ENCODE peak calls at places on chromosomes 7 and 10, in eight cellular contexts. One of them, this sample, is unnamed. For H3K4me1 and H3K27me3, the result is how much of the 10 kb centered on the place peaks cover.

GRCh38 chr10:21315321-21316220 is 209.9 kb downstream of the SKIDA1 start:
- DNase-seq in GM23338: peak
- DNase-seq in HCT116: no peak
- DNase-seq in fibroblast of lung: peak
- DNase-seq in iPS DF 6.9: no peak
- DNase-seq in heart right ventricle: peak
- DNase-seq in upper lobe of right lung: peak
- DNase-seq in body of pancreas: peak
- DNase-seq in this sample: no peak

GRCh38 chr10:30985552-30985951 is 46.1 kb downstream of the ZNF438 start:
- DNase-seq in GM23338: no peak
- DNase-seq in HCT116: peak
- DNase-seq in fibroblast of lung: peak
- DNase-seq in iPS DF 6.9: no peak
- DNase-seq in heart right ventricle: no peak
- DNase-seq in upper lobe of right lung: no peak
- DNase-seq in body of pancreas: no peak
- DNase-seq in this sample: no peak

GRCh38 chr7:103068429-103069403 is 5.9 kb downstream of the FBXL13 start:
- DNase-seq in GM23338: no peak
- DNase-seq in HCT116: no peak
- DNase-seq in fibroblast of lung: no peak
- DNase-seq in iPS DF 6.9: no peak
- DNase-seq in heart right ventricle: no peak
- DNase-seq in upper lobe of right lung: no peak
- DNase-seq in body of pancreas: peak
- DNase-seq in this sample: no peak

GRCh38 chr7:84612976-84613375 is 418.4 kb upstream of the SEMA3A start:
- DNase-seq in GM23338: no peak
- DNase-seq in HCT116: no peak
- DNase-seq in fibroblast of lung: no peak
- DNase-seq in iPS DF 6.9: no peak
- DNase-seq in heart right ventricle: no peak
- DNase-seq in upper lobe of right lung: no peak
- DNase-seq in body of pancreas: no peak
- DNase-seq in this sample: no peak

GRCh38 chr10:47237316-47238260 is 62.4 kb upstream of the GDF10 start:
- DNase-seq in GM23338: peak
- DNase-seq in HCT116: no peak
- DNase-seq in fibroblast of lung: no peak
- DNase-seq in iPS DF 6.9: no peak
- DNase-seq in heart right ventricle: no peak
- DNase-seq in upper lobe of right lung: no peak
- DNase-seq in body of pancreas: no peak
- DNase-seq in this sample: no peak

GRCh38 chr10:120217736-120218135 is 239.3 kb upstream of the PLPP4 start:
- DNase-seq in GM23338: peak
- DNase-seq in HCT116: no peak
- DNase-seq in fibroblast of lung: no peak
- DNase-seq in iPS DF 6.9: no peak
- DNase-seq in heart right ventricle: no peak
- DNase-seq in upper lobe of right lung: no peak
- DNase-seq in body of pancreas: no peak
- DNase-seq in this sample: no peak

GRCh38 chr7:135710417-135711138 is 17.4 kb downstream of the SLC13A4 start:
- DNase-seq in GM23338: peak
- DNase-seq in HCT116: no peak
- DNase-seq in fibroblast of lung: no peak
- DNase-seq in iPS DF 6.9: no peak
- DNase-seq in heart right ventricle: no peak
- DNase-seq in upper lobe of right lung: no peak
- DNase-seq in body of pancreas: no peak
- DNase-seq in this sample: no peak

GRCh38 chr10:71531485-71532446 is 135.0 kb downstream of the CDH23 start:
- DNase-seq in GM23338: no peak
- DNase-seq in HCT116: no peak
- DNase-seq in fibroblast of lung: no peak
- DNase-seq in iPS DF 6.9: no peak
- DNase-seq in heart right ventricle: no peak
- DNase-seq in upper lobe of right lung: no peak
- DNase-seq in body of pancreas: no peak
- DNase-seq in this sample: no peak

GRCh38 chr7:75734586-75735047 is 4.1 kb downstream of the HIP1 start:
- DNase-seq in GM23338: no peak
- DNase-seq in HCT116: no peak
- DNase-seq in fibroblast of lung: peak
- DNase-seq in iPS DF 6.9: no peak
- DNase-seq in heart right ventricle: no peak
- DNase-seq in upper lobe of right lung: no peak
- DNase-seq in body of pancreas: no peak
- DNase-seq in this sample: no peak

GRCh38 chr7:132161976-132162375 is 414.3 kb downstream of the PLXNA4 start:
- DNase-seq in GM23338: no peak
- DNase-seq in HCT116: no peak
- DNase-seq in fibroblast of lung: no peak
- DNase-seq in iPS DF 6.9: no peak
- DNase-seq in heart right ventricle: no peak
- DNase-seq in upper lobe of right lung: no peak
- DNase-seq in body of pancreas: no peak
- DNase-seq in this sample: no peak

GRCh38 chr7:79980376-79980775 is 154.3 kb upstream of the GNAI1 start:
- DNase-seq in GM23338: no peak
- DNase-seq in HCT116: no peak
- DNase-seq in fibroblast of lung: no peak
- DNase-seq in iPS DF 6.9: no peak
- DNase-seq in heart right ventricle: no peak
- DNase-seq in upper lobe of right lung: no peak
- DNase-seq in body of pancreas: no peak
- DNase-seq in this sample: no peak

GRCh38 chr10:102648889-102649752 is 4.8 kb downstream of the TRIM8 start:
- DNase-seq in GM23338: peak
- DNase-seq in HCT116: no peak
- DNase-seq in fibroblast of lung: no peak
- DNase-seq in iPS DF 6.9: no peak
- DNase-seq in heart right ventricle: no peak
- DNase-seq in upper lobe of right lung: peak
- DNase-seq in body of pancreas: no peak
- DNase-seq in this sample: no peak

GRCh38 chr7:36185732-36186131 is 32.7 kb downstream of the EEPD1 start:
- DNase-seq in GM23338: no peak
- DNase-seq in HCT116: no peak
- DNase-seq in fibroblast of lung: no peak
- DNase-seq in iPS DF 6.9: no peak
- DNase-seq in heart right ventricle: no peak
- DNase-seq in upper lobe of right lung: no peak
- DNase-seq in body of pancreas: no peak
- DNase-seq in this sample: no peak

GRCh38 chr10:89086801-89087513 is 96.4 kb downstream of the FAS start:
- DNase-seq in GM23338: peak
- DNase-seq in HCT116: no peak
- DNase-seq in fibroblast of lung: peak
- DNase-seq in iPS DF 6.9: peak
- DNase-seq in heart right ventricle: peak
- DNase-seq in upper lobe of right lung: peak
- DNase-seq in body of pancreas: peak
- DNase-seq in this sample: peak

GRCh38 chr10:114996542-114996941 is 58.5 kb downstream of the TRUB1 start:
- DNase-seq in GM23338: no peak
- DNase-seq in HCT116: no peak
- DNase-seq in fibroblast of lung: peak
- DNase-seq in iPS DF 6.9: no peak
- DNase-seq in heart right ventricle: no peak
- DNase-seq in upper lobe of right lung: no peak
- DNase-seq in body of pancreas: no peak
- DNase-seq in this sample: no peak

GRCh38 chr7:24858108-24858977 is 101.1 kb upstream of the GSDME start:
- DNase-seq in GM23338: no peak
- DNase-seq in HCT116: no peak
- DNase-seq in fibroblast of lung: no peak
- DNase-seq in iPS DF 6.9: no peak
- DNase-seq in heart right ventricle: no peak
- DNase-seq in upper lobe of right lung: no peak
- DNase-seq in body of pancreas: no peak
- DNase-seq in this sample: no peak

GRCh38 chr10:123165445-123166072 is 11.4 kb downstream of the BUB3 start:
- DNase-seq in GM23338: no peak
- DNase-seq in HCT116: no peak
- DNase-seq in fibroblast of lung: no peak
- DNase-seq in iPS DF 6.9: no peak
- DNase-seq in heart right ventricle: no peak
- DNase-seq in upper lobe of right lung: no peak
- DNase-seq in body of pancreas: no peak
- DNase-seq in this sample: no peak

DNA sequence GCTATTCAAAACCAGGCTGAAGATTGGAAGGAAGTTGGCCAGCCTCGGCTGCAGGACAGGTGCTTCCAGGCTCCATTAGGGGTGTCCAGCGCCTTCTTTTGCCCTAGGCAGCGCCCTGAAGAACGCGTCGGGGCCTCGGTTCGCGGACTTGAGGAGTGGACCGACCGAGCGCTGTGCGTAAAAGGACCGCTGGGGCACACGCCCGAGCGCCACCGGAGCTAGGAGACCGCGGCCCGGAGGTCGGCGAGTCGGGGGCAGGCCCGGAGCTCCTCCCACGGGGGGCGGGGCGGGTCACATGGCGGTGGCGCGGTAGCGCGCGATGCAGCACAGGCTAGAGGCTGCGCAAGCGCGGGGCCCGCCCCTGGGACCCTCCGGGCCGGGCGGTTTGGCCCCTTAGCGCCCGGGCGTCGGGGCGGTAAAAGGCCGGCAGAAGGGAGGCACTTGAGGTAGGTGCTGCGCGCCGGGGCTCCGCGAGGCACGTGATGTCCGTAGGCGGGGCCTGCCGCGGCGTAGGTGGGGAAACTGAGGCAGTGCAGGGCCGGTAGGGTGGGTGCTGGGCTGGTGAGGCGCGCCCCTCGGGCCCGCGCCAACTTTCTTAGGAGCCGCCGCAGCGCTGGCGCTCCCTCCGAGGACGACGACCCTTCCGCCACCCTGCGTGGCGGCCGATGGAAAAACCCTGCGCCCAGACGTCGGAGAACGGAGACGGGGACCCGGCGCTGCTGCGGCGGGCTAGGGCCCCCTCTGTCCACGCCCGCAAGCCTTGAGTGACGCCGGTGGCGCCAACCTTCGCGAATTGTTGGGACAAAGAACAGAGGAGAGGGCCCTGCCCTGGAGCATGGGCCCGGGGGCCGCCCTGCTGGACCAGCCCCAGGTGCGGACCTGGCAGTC is at the start of gene PRXL2A:
- DNase-seq in GM23338: peak
- DNase-seq in HCT116: no peak
- DNase-seq in fibroblast of lung: peak
- DNase-seq in iPS DF 6.9: peak
- DNase-seq in heart right ventricle: peak
- DNase-seq in upper lobe of right lung: peak
- DNase-seq in body of pancreas: peak
- DNase-seq in this sample: peak
- H3K4me1 ChIP-seq in GM23338: under half
- H3K4me1 ChIP-seq in HCT116: under half
- H3K4me1 ChIP-seq in fibroblast of lung: under half
- H3K4me1 ChIP-seq in iPS DF 6.9: under half
- H3K4me1 ChIP-seq in heart right ventricle: under half
- H3K4me1 ChIP-seq in upper lobe of right lung: under half
- H3K4me1 ChIP-seq in body of pancreas: under half
- H3K4me1 ChIP-seq in this sample: under half

DNA sequence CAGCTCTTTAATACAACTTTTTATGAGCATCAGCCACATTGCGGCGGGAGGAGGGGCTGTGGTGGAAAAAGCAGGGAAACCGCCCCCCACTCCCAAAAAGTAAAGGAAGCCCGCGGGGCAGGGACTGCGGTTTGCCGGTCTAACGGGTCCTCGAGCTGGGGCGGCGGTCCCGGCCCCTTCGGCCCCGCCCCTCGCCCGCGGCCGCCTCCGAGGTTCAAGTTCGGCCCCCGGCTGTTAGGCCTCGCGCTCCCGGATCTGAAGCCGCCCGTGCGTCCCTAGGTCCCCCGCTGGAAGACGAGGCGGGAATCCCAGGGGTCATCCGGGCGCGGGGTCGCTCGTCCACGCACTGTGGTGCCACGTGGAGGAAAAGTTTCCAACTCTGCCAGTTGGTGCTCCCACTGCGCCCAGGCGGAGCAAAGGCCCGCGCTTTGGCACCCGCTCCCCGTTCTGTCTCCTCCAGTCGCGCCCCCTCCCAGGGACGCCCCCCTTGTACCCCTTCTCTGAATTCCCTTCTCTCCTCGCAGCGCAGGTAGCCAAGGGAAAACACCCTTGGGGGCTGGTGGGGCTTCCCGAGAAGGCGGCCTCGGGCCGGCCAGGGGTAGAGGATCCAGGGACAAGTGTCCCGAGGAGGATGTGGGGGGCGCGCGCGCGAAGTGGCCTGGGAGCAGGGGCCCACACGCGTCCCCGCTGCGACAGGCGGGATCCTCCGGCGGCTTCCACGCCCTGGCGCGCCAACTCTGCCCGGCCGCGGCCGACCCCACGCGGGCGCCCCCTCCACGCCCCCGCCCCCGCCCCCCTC is 798 bp upstream of the AUTS2 start:
- DNase-seq in GM23338: peak
- DNase-seq in HCT116: no peak
- DNase-seq in fibroblast of lung: peak
- DNase-seq in iPS DF 6.9: no peak
- DNase-seq in heart right ventricle: peak
- DNase-seq in upper lobe of right lung: peak
- DNase-seq in body of pancreas: peak
- DNase-seq in this sample: peak
- H3K27me3 ChIP-seq in GM23338: half or more
- H3K27me3 ChIP-seq in HCT116: under half
- H3K27me3 ChIP-seq in fibroblast of lung: under half
- H3K27me3 ChIP-seq in iPS DF 6.9: under half
- H3K27me3 ChIP-seq in heart right ventricle: under half
- H3K27me3 ChIP-seq in upper lobe of right lung: under half
- H3K27me3 ChIP-seq in body of pancreas: under half
- H3K27me3 ChIP-seq in this sample: under half

DNA sequence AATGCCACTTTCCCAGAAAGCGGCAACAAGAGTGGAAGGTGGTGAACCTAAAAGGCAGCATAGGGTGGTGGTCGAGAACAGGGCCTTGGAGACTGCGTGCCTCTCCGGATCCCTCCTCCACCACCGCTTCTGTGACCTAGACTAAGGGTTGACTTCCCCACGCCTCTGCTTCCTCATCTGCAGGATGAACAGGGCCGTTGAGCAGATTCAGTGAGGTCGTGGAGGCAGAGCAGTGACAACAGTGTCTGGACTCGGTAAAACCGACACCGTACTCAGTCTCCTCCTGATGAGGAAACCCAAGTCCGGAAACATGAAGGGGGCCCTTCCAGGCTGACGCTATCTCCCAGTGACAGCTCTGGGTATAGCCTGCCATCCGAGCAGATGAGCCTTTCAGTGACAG is 162.6 kb downstream of the CELF2 start:
- DNase-seq in GM23338: no peak
- DNase-seq in HCT116: no peak
- DNase-seq in fibroblast of lung: no peak
- DNase-seq in iPS DF 6.9: no peak
- DNase-seq in heart right ventricle: no peak
- DNase-seq in upper lobe of right lung: peak
- DNase-seq in body of pancreas: no peak
- DNase-seq in this sample: no peak
- H3K4me3 ChIP-seq in GM23338: no peak
- H3K4me3 ChIP-seq in HCT116: no peak
- H3K4me3 ChIP-seq in fibroblast of lung: no peak
- H3K4me3 ChIP-seq in iPS DF 6.9: no peak
- H3K4me3 ChIP-seq in heart right ventricle: no peak
- H3K4me3 ChIP-seq in upper lobe of right lung: peak
- H3K4me3 ChIP-seq in body of pancreas: no peak
- H3K4me3 ChIP-seq in this sample: no peak

GRCh38 chr10:62037890-62038608 is 136.6 kb downstream of the ARID5B start:
- DNase-seq in GM23338: no peak
- DNase-seq in HCT116: no peak
- DNase-seq in fibroblast of lung: no peak
- DNase-seq in iPS DF 6.9: no peak
- DNase-seq in heart right ventricle: no peak
- DNase-seq in upper lobe of right lung: no peak
- DNase-seq in body of pancreas: no peak
- DNase-seq in this sample: peak
- H3K4me1 ChIP-seq in GM23338: under half
- H3K4me1 ChIP-seq in HCT116: under half
- H3K4me1 ChIP-seq in fibroblast of lung: under half
- H3K4me1 ChIP-seq in iPS DF 6.9: under half
- H3K4me1 ChIP-seq in heart right ventricle: under half
- H3K4me1 ChIP-seq in upper lobe of right lung: under half
- H3K4me1 ChIP-seq in body of pancreas: under half
- H3K4me1 ChIP-seq in this sample: under half

This sample was measured in SJCRH30.